ENCODE peak calls at places on chromosome 2, in six cellular contexts. U is WERI-Rb-1; R is effector CD8-positive, alpha-beta T cell; B is foreskin keratinocyte; Y is mammary epithelial cell; K is EH. H is an unnamed sample.

GRCh38 chr2:207184768-207185167 is 19.0 kb upstream of the KLF7 start:
- DNase-seq in U (no peak), K (peak), R (no peak), B (no peak), Y (no peak), H (no peak)

GRCh38 chr2:25740810-25741381 is 67.5 kb upstream of the DTNB start:
- DNase-seq in R (no peak), Y (peak), U (peak), K (peak), B (no peak), H (no peak)

GRCh38 chr2:214830794-214831346 is 21.4 kb upstream of the BARD1 start:
- DNase-seq in U (peak), Y (peak), K (peak), B (peak), R (no peak), H (no peak)

GRCh38 chr2:236646441-236646840 is 76.8 kb downstream of the ACKR3 start:
- DNase-seq in B (no peak), K (no peak), Y (no peak), R (no peak), U (no peak), H (no peak)

GRCh38 chr2:172436889-172437288 is 9.5 kb downstream of the ITGA6 start:
- DNase-seq in K (peak), Y (peak), B (peak), U (no peak), R (no peak), H (no peak)

GRCh38 chr2:203471323-203471722 is 63.8 kb downstream of the RAPH1 start:
- DNase-seq in Y (no peak), U (no peak), B (no peak), R (no peak), K (no peak), H (no peak)

GRCh38 chr2:235001237-235002133 is 49.7 kb downstream of the SH3BP4 start:
- DNase-seq in U (no peak), K (no peak), B (no peak), R (no peak), Y (no peak), H (no peak)

GRCh38 chr2:239385096-239386000 is 15.5 kb downstream of the HDAC4 start:
- DNase-seq in U (no peak), B (no peak), Y (no peak), R (no peak), K (no peak), H (no peak)

GRCh38 chr2:42196403-42197267 is 27.5 kb downstream of the EML4 start:
- DNase-seq in K (peak), B (peak), R (peak), U (peak), Y (peak), H (peak)

GRCh38 chr2:23381084-23381483 is 3.9 kb upstream of the KLHL29 start:
- DNase-seq in B (peak), R (no peak), U (no peak), Y (peak), K (peak), H (no peak)

GRCh38 chr2:172967036-172967982 is 108.3 kb upstream of the MAP3K20 start:
- DNase-seq in U (no peak), K (no peak), Y (no peak), R (no peak), B (no peak), H (no peak)

GRCh38 chr2:86807462-86808275 is 17.0 kb upstream of the CD8A start:
- DNase-seq in K (peak), B (peak), Y (peak), R (peak), U (peak), H (no peak)

GRCh38 chr2:213806125-213806726 is 522.0 kb downstream of the SPAG16 start:
- DNase-seq in U (no peak), K (peak), R (no peak), Y (peak), B (peak), H (no peak)

GRCh38 chr2:161796192-161796591 is 172.0 kb downstream of the SLC4A10 start:
- DNase-seq in B (peak), Y (peak), K (peak), R (no peak), U (no peak), H (no peak)

GRCh38 chr2:43345872-43346271 is 119.5 kb upstream of the ZFP36L2 start:
- DNase-seq in B (no peak), U (no peak), R (no peak), Y (no peak), K (no peak), H (no peak)

GRCh38 chr2:27320958-27321543 is 1.8 kb downstream of the MPV17 start:
- DNase-seq in R (no peak), Y (peak), K (peak), B (peak), U (peak), H (no peak)

GRCh38 chr2:236970656-236971010 is 115.1 kb upstream of the COPS8 start:
- DNase-seq in Y (no peak), U (no peak), B (no peak), R (no peak), K (no peak), H (no peak)

GRCh38 chr2:71675296-71675695 is 221.9 kb downstream of the DYSF start:
- DNase-seq in B (peak), U (no peak), K (no peak), R (no peak), Y (peak), H (no peak)

GRCh38 chr2:53058526-53058925 is 709.1 kb upstream of the CHAC2 start:
- DNase-seq in Y (peak), B (peak), R (no peak), K (no peak), U (no peak), H (no peak)

GRCh38 chr2:39849982-39850526 is 71.0 kb upstream of the THUMPD2 start:
- DNase-seq in R (no peak), Y (no peak), B (no peak), K (no peak), U (no peak), H (no peak)

GRCh38 chr2:8009010-8009597 is 672.8 kb upstream of the ID2 start:
- DNase-seq in U (no peak), R (no peak), Y (peak), K (peak), B (no peak), H (no peak)

GRCh38 chr2:122480381-122481243 is 725.2 kb downstream of the TSN start:
- DNase-seq in K (no peak), B (no peak), Y (no peak), U (no peak), R (no peak), H (no peak)